ENCODE peak calls at places on chromosomes 7 and 10, in five cellular contexts. Y is right cardiac atrium, I is A549, T is fibroblast of pulmonary artery, S is MM.1S. D is an unnamed sample.

GRCh38 chr10:113520606-113521481 is 32.0 kb upstream of the HABP2 start:
- DNase-seq in Y (peak), I (peak), T (peak), S (peak), D (peak)

GRCh38 chr10:69742356-69742695 is 59.4 kb upstream of the COL13A1 start:
- DNase-seq in Y (no peak), I (no peak), T (no peak), S (no peak), D (no peak)

GRCh38 chr7:45711161-45711490 is 137.0 kb downstream of the ADCY1 start:
- DNase-seq in Y (no peak), I (no peak), T (no peak), S (no peak), D (no peak)

GRCh38 chr10:101122270-101123084 is 8.6 kb upstream of the TLX1 start:
- DNase-seq in Y (no peak), I (no peak), T (no peak), S (no peak), D (no peak)

GRCh38 chr7:112743811-112744210 is 46.4 kb downstream of the TMEM168 start:
- DNase-seq in Y (no peak), I (no peak), T (no peak), S (no peak), D (no peak)

GRCh38 chr10:58362026-58362799 is 23.0 kb upstream of the TFAM start:
- DNase-seq in Y (no peak), I (no peak), T (peak), S (no peak), D (no peak)

GRCh38 chr7:29884399-29885272 is 78.3 kb downstream of the WIPF3 start:
- DNase-seq in Y (no peak), I (no peak), T (no peak), S (no peak), D (no peak)

GRCh38 chr10:113027574-113028392 is 77.7 kb downstream of the TCF7L2 start:
- DNase-seq in Y (no peak), I (no peak), T (no peak), S (no peak), D (no peak)

GRCh38 chr10:78039743-78040142 is 6.1 kb downstream of the RPS24 start:
- DNase-seq in Y (no peak), I (no peak), T (no peak), S (no peak), D (no peak)

GRCh38 chr10:93568105-93568390 is 1.6 kb downstream of the FFAR4 start:
- DNase-seq in Y (no peak), I (no peak), T (no peak), S (no peak), D (no peak)

GRCh38 chr7:30029696-30030095 is 1.5 kb downstream of the PLEKHA8 start:
- DNase-seq in Y (no peak), I (no peak), T (no peak), S (peak), D (no peak)

GRCh38 chr10:91953600-91954140 is 30.1 kb downstream of the BTAF1 start:
- DNase-seq in Y (no peak), I (no peak), T (peak), S (no peak), D (no peak)

GRCh38 chr7:2033586-2034135 is 199.1 kb downstream of the MAD1L1 start:
- DNase-seq in Y (peak), I (no peak), T (no peak), S (no peak), D (no peak)

GRCh38 chr7:13524076-13524475 is 465.4 kb downstream of the ETV1 start:
- DNase-seq in Y (no peak), I (no peak), T (no peak), S (no peak), D (no peak)

GRCh38 chr7:35259555-35259954 is 5.7 kb upstream of the TBX20 start:
- DNase-seq in Y (no peak), I (no peak), T (peak), S (no peak), D (no peak)

GRCh38 chr7:35260254-35260653 is 6.4 kb upstream of the TBX20 start:
- DNase-seq in Y (no peak), I (no peak), T (no peak), S (no peak), D (no peak)

GRCh38 chr7:35263396-35263795 is 9.5 kb upstream of the TBX20 start:
- DNase-seq in Y (peak), I (no peak), T (no peak), S (no peak), D (no peak)

GRCh38 chr7:35261041-35261440 is 7.1 kb upstream of the TBX20 start:
- DNase-seq in Y (peak), I (no peak), T (no peak), S (no peak), D (no peak)

DNA sequence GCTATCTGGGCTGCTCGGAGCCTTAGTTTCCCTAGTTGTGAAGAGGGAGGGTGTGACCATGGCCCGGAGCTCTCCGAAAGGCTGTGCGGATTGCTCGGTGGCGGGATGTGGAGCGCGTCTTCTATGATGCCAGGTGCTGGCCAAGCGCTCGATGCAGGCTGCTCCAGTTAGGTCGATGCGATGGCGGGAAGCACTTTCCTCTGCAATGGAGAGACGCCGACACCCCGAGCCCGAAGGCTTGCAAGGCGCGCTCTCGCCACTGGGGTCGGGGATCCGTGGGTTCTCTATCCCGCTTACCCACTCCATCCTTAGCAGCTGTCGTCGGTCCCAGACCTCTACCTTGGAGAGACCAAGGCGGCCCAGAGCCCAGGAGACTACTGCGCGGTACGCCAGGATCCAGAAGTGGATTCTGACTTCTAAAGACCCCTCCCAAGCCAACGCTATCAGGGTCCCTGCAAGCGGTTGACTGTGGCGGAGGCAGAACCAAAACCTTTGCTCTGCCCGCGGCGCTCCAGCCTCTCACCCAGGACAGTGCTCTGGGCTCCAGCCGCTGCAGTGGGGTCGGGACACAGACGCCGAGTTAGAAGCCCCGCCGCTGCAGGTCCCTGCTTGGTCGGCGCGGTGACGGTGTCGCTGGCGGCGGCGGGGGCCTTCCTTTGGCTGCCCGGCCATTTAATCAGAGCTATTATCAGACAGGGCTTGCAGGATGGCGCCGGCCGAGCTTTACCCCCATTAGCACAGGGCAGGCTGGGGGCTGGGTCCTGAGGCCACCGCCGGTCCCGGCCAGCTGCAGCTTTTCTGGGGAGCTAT is 7.8 kb upstream of the TBX20 start:
- DNase-seq in Y (peak), I (no peak), T (no peak), S (no peak), D (no peak)
- H3K4me3 ChIP-seq in Y (no peak), I (no peak), T (peak), S (no peak), D (no peak)

DNA sequence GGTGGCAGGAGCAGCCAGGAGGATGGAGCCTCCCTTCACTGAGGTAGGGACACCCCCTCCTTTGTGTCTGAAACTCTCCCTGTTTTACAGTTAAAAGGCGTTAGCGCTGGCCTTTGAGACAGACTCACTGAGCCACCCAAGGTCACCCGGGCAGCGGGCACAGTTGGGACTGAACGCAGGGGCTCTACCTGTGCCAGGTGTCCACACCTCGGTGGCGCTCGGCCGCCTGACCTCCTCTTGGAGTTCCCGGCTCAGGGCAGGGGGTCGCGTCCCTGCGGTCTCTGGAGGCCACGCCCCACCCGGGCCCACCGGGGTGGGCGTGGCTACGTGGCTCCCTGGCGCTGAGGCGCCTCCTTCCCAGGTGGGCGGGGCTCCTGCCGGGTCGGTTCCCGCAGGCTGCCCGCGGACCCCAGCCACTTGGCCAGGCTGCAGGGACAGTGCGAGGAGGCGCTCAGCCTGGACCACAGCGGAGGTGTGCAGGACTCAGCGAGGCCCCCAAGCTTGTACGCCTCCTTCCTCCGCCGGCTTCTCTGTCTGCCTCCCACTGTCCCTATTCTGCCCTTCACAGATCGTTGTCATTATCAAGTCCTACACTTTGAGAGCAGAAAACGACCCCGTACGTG is 39.9 kb upstream of the LEP start:
- DNase-seq in Y (peak), I (no peak), T (no peak), S (no peak), D (no peak)
- H3K4me3 ChIP-seq in Y (peak), I (no peak), T (no peak), S (no peak), D (no peak)

GRCh38 chr7:55017841-55018240 is 976 bp upstream of the EGFR start:
- DNase-seq in Y (peak), I (no peak), T (no peak), S (no peak), D (no peak)
- H3K4me3 ChIP-seq in Y (no peak), I (no peak), T (no peak), S (no peak), D (no peak)

GRCh38 chr7:18087031-18087686 is 59.5 kb upstream of the PRPS1L1 start:
- DNase-seq in Y (peak), I (peak), T (peak), S (no peak), D (no peak)

GRCh38 chr7:18082169-18082568 is 54.5 kb upstream of the PRPS1L1 start:
- DNase-seq in Y (no peak), I (no peak), T (no peak), S (no peak), D (no peak)

GRCh38 chr7:18086165-18087030 is 58.8 kb upstream of the PRPS1L1 start:
- DNase-seq in Y (peak), I (peak), T (peak), S (peak), D (peak)

GRCh38 chr7:18087687-18088078 is 60.0 kb upstream of the PRPS1L1 start:
- DNase-seq in Y (peak), I (no peak), T (no peak), S (no peak), D (no peak)
- H3K4me3 ChIP-seq in Y (peak), I (no peak), T (peak), S (no peak), D (no peak)

DNA sequence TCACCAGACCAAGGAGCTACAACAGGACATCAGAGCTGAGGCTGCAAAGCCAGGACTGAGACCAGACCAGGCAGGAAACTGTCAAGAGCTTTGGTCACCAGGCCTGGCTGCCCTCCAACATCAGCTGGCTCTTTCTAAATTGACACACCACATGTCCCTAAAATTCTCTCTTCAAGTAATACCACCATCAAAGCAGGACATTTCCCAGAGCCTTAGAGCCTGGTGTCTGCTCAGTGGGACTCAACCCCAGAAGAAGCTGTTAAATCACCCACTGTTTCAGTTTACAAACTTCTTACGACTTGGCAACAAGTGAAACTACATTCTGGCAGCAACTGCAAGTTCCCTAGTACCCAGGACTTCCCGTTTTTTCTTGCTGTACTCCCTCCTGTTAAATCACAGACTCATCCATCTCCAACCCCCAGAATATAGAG is 3.8 kb upstream of the IL6 start:
- DNase-seq in Y (peak), I (no peak), T (peak), S (peak), D (peak)
- H3K4me3 ChIP-seq in Y (no peak), I (no peak), T (no peak), S (peak), D (no peak)

GRCh38 chr7:25852249-25852994 is 299.6 kb upstream of the NFE2L3 start:
- DNase-seq in Y (peak), I (no peak), T (no peak), S (peak), D (no peak)
- H3K4me3 ChIP-seq in Y (peak), I (peak), T (no peak), S (peak), D (no peak)

GRCh38 chr10:72834183-72834825 is 59.2 kb upstream of the OIT3 start:
- DNase-seq in Y (no peak), I (peak), T (peak), S (peak), D (peak)

GRCh38 chr10:72828294-72828693 is 65.2 kb upstream of the OIT3 start:
- DNase-seq in Y (no peak), I (no peak), T (no peak), S (no peak), D (no peak)

GRCh38 chr10:72830625-72831024 is 62.9 kb upstream of the OIT3 start:
- DNase-seq in Y (no peak), I (no peak), T (no peak), S (no peak), D (no peak)

GRCh38 chr10:72831696-72832355 is 61.7 kb upstream of the OIT3 start:
- DNase-seq in Y (no peak), I (no peak), T (peak), S (no peak), D (no peak)

DNA sequence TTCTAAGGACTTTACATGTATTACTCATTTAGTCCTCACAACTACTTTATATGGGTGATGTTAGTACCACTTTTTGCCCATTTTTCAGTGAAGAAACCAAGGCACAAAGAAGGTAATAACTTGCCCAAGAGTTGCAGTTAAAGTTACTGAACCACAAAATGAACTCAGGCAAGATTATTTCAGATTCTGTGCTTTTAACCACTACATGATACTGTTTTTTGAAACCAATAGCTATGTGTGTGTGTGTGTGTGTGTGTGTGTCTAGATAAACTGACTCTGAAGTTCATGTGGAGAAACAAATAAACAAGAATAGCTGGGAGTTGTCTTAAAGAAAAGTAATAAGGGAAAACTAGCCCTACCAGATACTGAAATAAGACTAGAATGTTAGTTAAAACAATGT is 60.8 kb upstream of the OIT3 start:
- DNase-seq in Y (no peak), I (no peak), T (peak), S (no peak), D (no peak)
- H3K4me3 ChIP-seq in Y (no peak), I (no peak), T (no peak), S (no peak), D (no peak)

GRCh38 chr7:28165971-28166955 is 14.3 kb downstream of the JAZF1 start:
- DNase-seq in Y (no peak), I (no peak), T (peak), S (no peak), D (no peak)
- H3K4me3 ChIP-seq in Y (no peak), I (no peak), T (no peak), S (no peak), D (no peak)

DNA sequence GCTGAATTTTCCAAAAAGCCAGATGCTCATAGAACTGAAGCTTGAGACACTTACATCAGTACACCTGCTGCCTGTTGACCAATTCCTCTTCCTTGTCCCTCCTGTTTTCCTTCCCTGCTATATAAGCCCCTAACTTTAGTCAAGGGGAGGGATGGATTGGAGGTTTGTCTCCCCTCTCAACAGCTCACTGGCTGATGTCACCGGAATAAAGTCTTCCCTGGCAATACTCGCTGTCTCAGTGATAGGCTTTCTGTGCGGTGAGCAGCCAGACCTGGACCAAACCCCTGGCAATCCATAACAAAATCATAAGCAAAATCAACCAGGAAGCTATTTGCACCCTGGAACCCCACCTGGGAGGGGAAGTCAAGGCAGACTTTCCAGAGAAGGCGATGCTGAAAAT is 929 bp upstream of the IRF5 start:
- DNase-seq in Y (no peak), I (no peak), T (no peak), S (no peak), D (no peak)
- H3K4me3 ChIP-seq in Y (no peak), I (no peak), T (no peak), S (no peak), D (no peak)

GRCh38 chr10:74234569-74234968 is 83.5 kb downstream of the ADK start:
- DNase-seq in Y (no peak), I (no peak), T (no peak), S (no peak), D (no peak)

GRCh38 chr10:74233281-74233680 is 82.3 kb downstream of the ADK start:
- DNase-seq in Y (no peak), I (no peak), T (no peak), S (no peak), D (no peak)

GRCh38 chr10:74243067-74243466 is 92.0 kb downstream of the ADK start:
- DNase-seq in Y (no peak), I (no peak), T (no peak), S (no peak), D (no peak)

GRCh38 chr10:74238031-74238431 is 87.0 kb downstream of the ADK start:
- DNase-seq in Y (no peak), I (no peak), T (peak), S (no peak), D (no peak)
- H3K4me3 ChIP-seq in Y (no peak), I (no peak), T (no peak), S (no peak), D (no peak)